ENCODE peak calls at places on chromosomes 13 and 19, in eight cellular contexts. D is uterus, Y is dorsolateral prefrontal cortex, U is Peyer's patch, V is Panc1, X is AG04450, S is lower leg skin, Z is left lung. P is an unnamed sample.

GRCh38 chr13:26895081-26895807 is 134.7 kb upstream of the GPR12 start:
- DNase-seq in X (no peak), Y (no peak), Z (no peak), S (no peak), V (no peak), U (no peak), D (no peak), P (no peak)

GRCh38 chr13:89076622-89077021 is 1405.5 kb downstream of the SLITRK5 start:
- DNase-seq in U (no peak), V (no peak), D (no peak), S (no peak), Y (no peak), X (no peak), Z (no peak), P (no peak)

GRCh38 chr13:40026741-40027140 is 371.3 kb downstream of the COG6 start:
- DNase-seq in V (no peak), U (no peak), Y (no peak), D (no peak), S (no peak), Z (no peak), X (no peak), P (no peak)

GRCh38 chr13:100203696-100204367 is 114.9 kb downstream of the PCCA start:
- DNase-seq in S (no peak), Z (no peak), X (no peak), D (no peak), V (no peak), Y (no peak), U (no peak), P (no peak)

GRCh38 chr19:55112781-55113569 is 4.5 kb downstream of the PPP1R12C start:
- DNase-seq in U (no peak), Z (no peak), V (no peak), Y (no peak), X (no peak), D (peak; percentile 47), S (no peak), P (no peak)

GRCh38 chr13:109156181-109156935 is 526.9 kb downstream of the MYO16 start:
- DNase-seq in U (no peak), Y (peak; percentile 70), Z (no peak), S (no peak), X (peak; percentile 43), D (no peak), V (peak; percentile 66), P (no peak)

GRCh38 chr19:55098716-55099556 is 18.5 kb downstream of the PPP1R12C start:
- DNase-seq in Z (no peak), Y (no peak), D (no peak), S (no peak), U (no peak), V (no peak), X (no peak), P (no peak)

GRCh38 chr19:55013596-55013995 is 24.5 kb downstream of the GP6 start:
- DNase-seq in V (no peak), U (no peak), Y (no peak), S (no peak), D (no peak), Z (no peak), X (no peak), P (no peak)

GRCh38 chr13:92896842-92897241 is 329.8 kb upstream of the GPC6 start:
- DNase-seq in V (no peak), Z (no peak), S (no peak), U (no peak), Y (no peak), D (no peak), X (no peak), P (no peak)

GRCh38 chr13:94858856-94859811 is 146.8 kb upstream of the SOX21 start:
- DNase-seq in V (no peak), Y (peak; percentile 64), D (peak; percentile 53), S (peak; percentile 50), X (no peak), U (no peak), Z (peak; percentile 46), P (no peak)

GRCh38 chr13:97141564-97142005 is 80.5 kb upstream of the MBNL2 start:
- DNase-seq in V (peak; percentile 69), D (peak; percentile 28), X (peak; percentile 71), Z (peak; percentile 62), U (peak; percentile 73), S (peak; percentile 67), Y (peak; percentile 69), P (no peak)

GRCh38 chr13:26628706-26629105 is 71.2 kb downstream of the WASF3 start:
- DNase-seq in V (no peak), X (no peak), S (no peak), U (no peak), D (no peak), Z (no peak), Y (no peak), P (no peak)

GRCh38 chr13:33940256-33940655 is 122.3 kb downstream of the RFC3 start:
- DNase-seq in S (no peak), Z (no peak), V (no peak), X (no peak), D (no peak), U (no peak), Y (no peak), P (no peak)

GRCh38 chr13:23583491-23583890 is 13.3 kb downstream of the TNFRSF19 start:
- DNase-seq in V (no peak), Z (no peak), X (no peak), U (no peak), D (no peak), S (no peak), Y (no peak), P (no peak)

GRCh38 chr13:112233716-112234115 is 142.4 kb upstream of the SPACA7 start:
- DNase-seq in Z (no peak), Y (no peak), S (no peak), X (no peak), V (no peak), D (no peak), U (no peak), P (no peak)

GRCh38 chr13:110125157-110125556 is 181.8 kb downstream of the COL4A1 start:
- DNase-seq in Z (no peak), U (no peak), S (no peak), D (no peak), V (no peak), X (no peak), Y (no peak), P (no peak)

GRCh38 chr19:2227415-2228156 is 8.5 kb downstream of the PLEKHJ1 start:
- DNase-seq in Y (no peak), Z (no peak), X (no peak), D (no peak), U (no peak), V (no peak), S (no peak), P (peak; percentile 48)
- TF ChIP-seq CTCF in Y (no peak), Z (no peak), X (no peak), D (no peak), U (no peak), V (no peak), S (no peak), P (no peak)

GRCh38 chr13:30081331-30081730 is 226.0 kb downstream of the KATNAL1 start:
- DNase-seq in V (no peak), D (no peak), Y (no peak), X (no peak), U (no peak), Z (no peak), S (no peak), P (no peak)

GRCh38 chr13:30074955-30075614 is 224.7 kb upstream of the UBL3 start:
- DNase-seq in Z (no peak), Y (no peak), X (no peak), S (no peak), U (no peak), D (no peak), V (no peak), P (no peak)

GRCh38 chr13:30078059-30078458 is 227.6 kb upstream of the UBL3 start:
- DNase-seq in Z (no peak), V (no peak), S (no peak), D (no peak), X (no peak), U (no peak), Y (no peak), P (no peak)

GRCh38 chr13:30079501-30079900 is 227.8 kb downstream of the KATNAL1 start:
- DNase-seq in S (no peak), V (no peak), Z (no peak), X (no peak), U (no peak), D (no peak), Y (no peak), P (no peak)

DNA sequence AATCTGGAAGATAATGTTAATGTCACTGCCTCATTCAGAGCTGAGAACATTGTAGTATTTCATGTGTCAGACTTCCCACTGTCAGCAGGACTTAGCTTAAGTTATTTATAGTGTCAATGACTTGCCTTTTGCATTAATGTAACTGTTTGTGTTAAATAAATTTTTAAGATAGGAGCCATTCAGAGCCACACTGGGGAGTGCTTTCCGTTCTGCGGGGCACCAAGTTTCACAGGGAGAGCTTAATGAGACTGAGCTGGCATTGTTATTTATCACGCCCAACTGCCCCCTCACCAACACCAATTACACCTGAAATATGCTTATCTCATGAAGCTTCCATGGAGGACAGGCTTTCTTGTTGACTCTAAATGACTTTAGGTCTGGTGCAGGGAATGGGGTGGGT is 226.9 kb upstream of the UBL3 start:
- DNase-seq in Z (no peak), V (no peak), D (no peak), U (no peak), Y (no peak), X (no peak), S (no peak), P (no peak)
- TF ChIP-seq CTCF in Z (no peak), V (no peak), D (no peak), U (no peak), Y (no peak), X (no peak), S (no peak), P (no peak)

GRCh38 chr19:9848060-9848459 is 12.9 kb downstream of the PIN1 start:
- DNase-seq in X (no peak), U (no peak), V (no peak), Y (no peak), Z (no peak), D (no peak), S (no peak), P (no peak)
- TF ChIP-seq CTCF in X (peak; percentile 49), U (peak; percentile 18), V (peak; percentile 70), Y (peak; percentile 30), Z (no peak), D (no peak), S (no peak), P (no peak)

DNA sequence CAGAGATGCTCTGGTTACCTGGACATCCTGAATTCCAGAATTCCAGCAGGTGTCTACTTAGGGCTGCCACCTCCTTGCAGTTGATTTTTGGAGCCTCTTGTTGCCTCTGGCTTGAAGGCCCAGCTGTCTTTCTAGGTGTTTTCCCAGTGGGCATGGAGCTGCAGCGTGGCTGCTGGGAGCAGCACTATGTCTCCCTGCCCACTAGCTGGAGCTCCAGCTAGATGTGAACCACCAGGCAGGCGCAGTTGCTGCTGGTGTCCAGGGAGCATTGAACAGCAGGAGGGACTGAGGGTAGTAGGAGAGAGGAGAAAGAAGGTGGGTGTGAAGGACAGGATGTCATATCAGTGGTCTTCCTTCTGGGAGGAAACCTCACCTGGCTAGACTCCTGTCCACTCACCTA is 9.9 kb upstream of the SELENOW start:
- DNase-seq in Y (no peak), Z (no peak), D (no peak), X (no peak), V (no peak), S (no peak), U (no peak), P (no peak)
- TF ChIP-seq CTCF in Y (no peak), Z (no peak), D (no peak), X (no peak), V (no peak), S (no peak), U (no peak), P (no peak)

P was measured in activated B cell treated with CpG ODN at 0.5 μM for 24 hours.